ENCODE peak calls at places on chromosomes 5 and 9, in seven cellular contexts. S is CD8-positive, alpha-beta memory T cell; W is CD8-positive, alpha-beta T cell; P is CD4-positive, alpha-beta memory T cell; L is A549; T is A673; H is stomach. Y is an unnamed sample. For H3K4me1, the result is how much of the 10 kb centered on the place peaks cover.

GRCh38 chr5:82405618-82406199 is 127.6 kb upstream of the RPS23 start:
- DNase-seq in H (no peak), W (no peak), L (no peak), S (no peak), P (no peak), T (no peak), Y (no peak)

GRCh38 chr9:39588056-39588814 is 232.8 kb downstream of the SPATA31A1 start:
- DNase-seq in T (no peak), H (no peak), S (no peak), P (no peak), W (no peak), L (peak), Y (peak)

GRCh38 chr9:35791321-35791921 is at the start of gene NPR2:
- DNase-seq in L (no peak), W (no peak), S (no peak), T (no peak), H (no peak), P (no peak), Y (no peak)

GRCh38 chr9:104868687-104869404 is 59.1 kb downstream of the ABCA1 start:
- DNase-seq in L (peak), P (no peak), S (no peak), W (no peak), T (peak), H (peak), Y (no peak)

GRCh38 chr5:91311697-91312501 is 71.2 kb downstream of the ARRDC3 start:
- DNase-seq in P (peak), L (peak), H (peak), S (peak), T (peak), W (peak), Y (peak)

GRCh38 chr5:142032747-142033631 is 20.2 kb upstream of the GNPDA1 start:
- DNase-seq in S (no peak), H (no peak), T (no peak), P (no peak), L (no peak), W (no peak), Y (no peak)

GRCh38 chr5:56350595-56351170 is 117.6 kb upstream of the ANKRD55 start:
- DNase-seq in W (no peak), H (no peak), T (no peak), P (no peak), S (no peak), L (peak), Y (peak)

GRCh38 chr5:171953860-171954701 is 52.4 kb downstream of the FBXW11 start:
- DNase-seq in S (no peak), P (no peak), L (no peak), H (no peak), T (no peak), W (no peak), Y (no peak)

GRCh38 chr9:129136446-129137049 is 25.3 kb downstream of the PTPA start:
- DNase-seq in L (no peak), W (no peak), T (no peak), H (no peak), S (no peak), P (no peak), Y (no peak)

GRCh38 chr5:175707751-175708375 is 50.0 kb downstream of the HRH2 start:
- DNase-seq in H (peak), L (no peak), P (no peak), S (no peak), W (no peak), T (no peak), Y (no peak)

GRCh38 chr5:135568923-135569360 is 9.8 kb downstream of the CXCL14 start:
- DNase-seq in P (no peak), T (no peak), W (no peak), H (no peak), L (no peak), S (no peak), Y (no peak)

GRCh38 chr5:160444407-160444806 is 22.8 kb downstream of the PTTG1 start:
- DNase-seq in P (no peak), S (no peak), T (no peak), W (no peak), L (no peak), H (no peak), Y (no peak)

GRCh38 chr5:63831381-63831780 is 130.9 kb downstream of the HTR1A start:
- DNase-seq in S (no peak), W (no peak), L (no peak), H (no peak), P (no peak), T (no peak), Y (no peak)

GRCh38 chr5:169037478-169037877 is 263.5 kb downstream of the SLIT3 start:
- DNase-seq in S (no peak), T (no peak), L (no peak), W (no peak), H (no peak), P (no peak), Y (no peak)

GRCh38 chr5:1515311-1515920 is 8.3 kb downstream of the LPCAT1 start:
- DNase-seq in W (peak), T (no peak), H (peak), S (no peak), L (no peak), P (no peak), Y (peak)

GRCh38 chr5:101977729-101978345 is 318.2 kb downstream of the SLCO4C1 start:
- DNase-seq in H (no peak), S (no peak), W (no peak), L (peak), T (peak), P (no peak), Y (no peak)

GRCh38 chr5:179699640-179700298 is 1.0 kb downstream of the CANX start:
- DNase-seq in L (peak), S (no peak), H (no peak), W (peak), T (peak), P (peak), Y (no peak)

GRCh38 chr5:132013006-132013689 is 1.7 kb upstream of the ACSL6 start:
- DNase-seq in P (no peak), H (peak), T (no peak), W (no peak), S (no peak), L (no peak), Y (peak)

GRCh38 chr5:147567917-147568598 is 58.2 kb upstream of the DPYSL3 start:
- DNase-seq in S (no peak), L (no peak), W (no peak), H (no peak), P (no peak), T (peak), Y (no peak)

GRCh38 chr9:115992834-115993233 is 160.8 kb upstream of the PAPPA start:
- DNase-seq in P (no peak), L (no peak), S (no peak), H (no peak), W (no peak), T (no peak), Y (no peak)

GRCh38 chr9:33791117-33791516 is 4.2 kb upstream of the PRSS3 start:
- DNase-seq in H (no peak), L (no peak), S (no peak), P (no peak), T (peak), W (no peak), Y (no peak)

GRCh38 chr5:98458004-98458403 is 315.5 kb upstream of the RGMB start:
- DNase-seq in H (no peak), P (no peak), W (no peak), L (no peak), T (peak), S (no peak), Y (no peak)

GRCh38 chr9:136088481-136088938 is 6.6 kb downstream of the NACC2 start:
- DNase-seq in L (no peak), S (no peak), T (no peak), P (no peak), H (no peak), W (no peak), Y (no peak)

GRCh38 chr5:121251954-121252353 is 599.7 kb upstream of the FTMT start:
- DNase-seq in W (no peak), T (no peak), P (no peak), H (no peak), S (no peak), L (peak), Y (no peak)

GRCh38 chr9:19379697-19380046 is 364 bp downstream of the RPS6 start:
- DNase-seq in P (peak), H (no peak), W (no peak), L (no peak), S (no peak), T (no peak), Y (no peak)

GRCh38 chr5:120684213-120684612 is 220.1 kb downstream of the PRR16 start:
- DNase-seq in S (no peak), W (no peak), H (no peak), T (no peak), P (no peak), L (no peak), Y (no peak)

GRCh38 chr5:98106116-98107088 is 667.1 kb upstream of the RGMB start:
- DNase-seq in H (no peak), P (no peak), L (no peak), S (no peak), W (no peak), T (peak), Y (no peak)

GRCh38 chr5:134063421-134063820 is 51.1 kb upstream of the TCF7 start:
- DNase-seq in W (no peak), T (no peak), S (no peak), H (no peak), P (no peak), L (no peak), Y (no peak)

GRCh38 chr9:123998278-123998925 is 13.2 kb upstream of the LHX2 start:
- DNase-seq in T (no peak), S (no peak), L (no peak), W (no peak), P (no peak), H (no peak), Y (no peak)

GRCh38 chr9:72149231-72149975 is at the start of gene GDA:
- DNase-seq in W (no peak), P (no peak), H (peak), T (no peak), S (no peak), L (peak), Y (no peak)

GRCh38 chr5:76165961-76166360 is 82.8 kb downstream of the SV2C start:
- DNase-seq in T (no peak), H (no peak), W (no peak), P (no peak), L (no peak), S (no peak), Y (no peak)

GRCh38 chr5:145587308-145588071 is 247.7 kb downstream of the PRELID2 start:
- DNase-seq in W (no peak), T (peak), L (peak), P (no peak), H (no peak), S (no peak), Y (no peak)

GRCh38 chr5:89444073-89444472 is 561.1 kb upstream of the MEF2C start:
- DNase-seq in T (peak), H (no peak), P (no peak), W (no peak), L (no peak), S (no peak), Y (no peak)

GRCh38 chr9:79976501-79977444 is 405.0 kb downstream of the TLE4 start:
- DNase-seq in H (no peak), W (no peak), T (peak), P (no peak), L (no peak), S (no peak), Y (no peak)

GRCh38 chr9:8560560-8561525 is 761.3 kb upstream of the DMAC1 start:
- DNase-seq in L (no peak), W (no peak), T (no peak), P (no peak), S (no peak), H (no peak), Y (no peak)

GRCh38 chr9:97593960-97594359 is 39.2 kb downstream of the TSTD2 start:
- DNase-seq in L (no peak), P (no peak), S (no peak), W (no peak), H (no peak), T (no peak), Y (no peak)

GRCh38 chr5:149537374-149537959 is 13.8 kb downstream of the CSNK1A1 start:
- DNase-seq in T (no peak), S (no peak), W (no peak), L (no peak), H (no peak), P (no peak), Y (no peak)

GRCh38 chr5:149543361-149544198 is 7.7 kb downstream of the CSNK1A1 start:
- DNase-seq in S (no peak), P (no peak), W (no peak), T (no peak), H (no peak), L (no peak), Y (no peak)

GRCh38 chr5:149541893-149542292 is 9.3 kb downstream of the CSNK1A1 start:
- DNase-seq in H (no peak), P (no peak), L (no peak), T (no peak), S (no peak), W (no peak), Y (no peak)

GRCh38 chr5:149544199-149544472 is 7.1 kb downstream of the CSNK1A1 start:
- DNase-seq in H (no peak), L (no peak), S (no peak), W (no peak), P (no peak), T (no peak), Y (no peak)

GRCh38 chr5:149540098-149540497 is 11.1 kb downstream of the CSNK1A1 start:
- DNase-seq in W (no peak), P (no peak), H (no peak), S (no peak), T (no peak), L (no peak), Y (no peak)
- H3K4me1 ChIP-seq in W (under half), P (half or more), H (half or more), S (half or more), T (under half), L (under half), Y (under half)

DNA sequence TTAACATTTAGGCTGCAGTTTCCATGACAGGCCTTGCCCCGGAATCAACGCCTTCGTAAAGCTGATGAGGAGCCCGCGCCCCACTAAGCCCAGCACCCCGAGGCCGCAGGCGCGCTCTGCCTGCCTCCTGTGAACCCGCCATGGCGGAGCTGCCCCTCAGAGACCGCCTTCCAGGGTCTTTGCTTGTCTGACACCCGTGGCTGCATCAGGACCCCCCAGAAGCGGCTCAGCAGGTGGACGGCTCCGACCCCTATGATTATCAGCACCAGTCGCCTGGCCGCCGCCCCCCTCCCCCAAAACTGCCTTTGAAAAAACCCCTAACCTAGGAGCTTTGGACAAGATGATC is 507 bp upstream of the DPH7 start:
- DNase-seq in P (no peak), W (no peak), T (no peak), L (no peak), H (no peak), S (no peak), Y (no peak)
- H3K4me3 ChIP-seq in P (peak), W (peak), T (peak), L (peak), H (peak), S (peak), Y (peak)

GRCh38 chr5:177367323-177367848 is 9.7 kb downstream of the RGS14 start:
- DNase-seq in L (no peak), P (peak), H (no peak), W (no peak), T (no peak), S (no peak), Y (no peak)
- H3K27ac ChIP-seq in L (no peak), P (no peak), H (peak), W (no peak), T (no peak), S (peak), Y (peak)

GRCh38 chr5:107572800-107573368 is 97.9 kb downstream of the EFNA5 start:
- DNase-seq in W (no peak), P (no peak), T (no peak), H (no peak), L (no peak), S (no peak), Y (no peak)
- H3K4me1 ChIP-seq in W (under half), P (under half), T (under half), H (under half), L (half or more), S (under half), Y (under half)

GRCh38 chr5:128572546-128573339 is 34.7 kb upstream of the FBN2 start:
- DNase-seq in P (no peak), W (no peak), T (no peak), S (no peak), H (no peak), L (no peak), Y (no peak)
- H3K4me3 ChIP-seq in P (no peak), W (no peak), T (no peak), S (no peak), H (no peak), L (no peak), Y (no peak)

DNA sequence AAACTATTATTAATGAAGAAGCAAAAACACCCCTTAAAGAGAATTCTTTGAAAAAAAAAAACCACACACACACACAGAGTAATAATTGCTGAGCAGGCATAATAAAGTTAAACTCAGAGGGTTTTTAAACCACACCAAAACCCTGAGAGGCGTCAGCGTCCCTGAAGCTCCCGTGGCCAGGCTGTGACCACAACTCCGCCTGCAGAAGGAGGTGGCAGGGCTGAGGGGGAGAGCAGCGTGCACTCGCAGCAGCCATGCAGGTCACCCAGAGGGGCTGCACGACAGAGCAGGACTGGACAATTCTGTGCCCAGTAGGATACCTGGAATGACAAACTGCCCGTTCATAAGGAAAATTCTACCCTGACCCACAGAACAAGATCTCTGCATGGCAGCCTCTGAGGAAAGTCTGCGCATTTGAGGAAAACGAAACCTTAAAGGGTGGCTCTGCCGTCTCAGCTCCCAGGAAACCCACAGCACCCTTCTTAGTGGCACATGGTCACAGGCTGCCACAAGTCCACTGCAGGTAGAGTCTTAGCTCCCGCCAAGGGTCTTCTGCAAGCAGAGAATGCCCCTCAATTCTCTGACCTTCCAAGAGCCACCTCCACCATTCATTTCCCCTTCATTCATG is 44.0 kb downstream of the ROR2 start:
- DNase-seq in L (peak), H (peak), T (no peak), P (peak), W (peak), S (peak), Y (no peak)
- H3K27ac ChIP-seq in L (no peak), H (no peak), T (peak), P (no peak), W (no peak), S (peak), Y (no peak)

GRCh38 chr5:125412051-125412560 is 665.7 kb upstream of the ZNF608 start:
- DNase-seq in P (no peak), H (no peak), S (no peak), L (no peak), T (peak), W (no peak), Y (no peak)
- H3K4me1 ChIP-seq in P (under half), H (under half), S (under half), L (under half), T (half or more), W (under half), Y (half or more)

DNA sequence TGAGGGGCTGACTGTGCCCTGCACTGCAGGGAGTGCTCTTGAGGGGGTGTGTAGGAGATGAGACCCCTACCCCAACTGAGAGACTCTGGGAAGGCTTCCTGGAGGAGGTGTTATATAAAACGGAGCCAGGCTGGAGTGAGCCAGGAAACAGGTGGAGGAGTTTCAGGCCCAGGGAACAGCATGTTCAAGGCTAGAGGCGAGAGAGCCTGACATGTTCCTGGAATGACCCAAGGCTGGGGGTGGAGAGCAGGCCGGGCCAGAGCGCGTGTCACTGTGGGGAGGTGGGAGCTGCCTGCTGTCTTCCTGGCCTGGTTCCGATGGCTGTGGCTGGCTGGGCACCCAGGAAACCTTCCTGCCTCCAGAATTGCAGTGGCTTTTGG is 48.7 kb downstream of the RXRA start:
- DNase-seq in T (no peak), P (no peak), W (no peak), L (no peak), S (no peak), H (no peak), Y (peak)
- H3K4me3 ChIP-seq in T (no peak), P (no peak), W (no peak), L (no peak), S (no peak), H (no peak), Y (peak)

Y was measured in right atrium auricular region.